ENCODE peak calls at places on chromosomes 2 and 18, in nine cellular contexts. M is MM.1S, I is GM23338, V is PC-3, U is hepatocyte, H is GM23248, L is HCT116, P is OCI-LY7, S is SK-N-SH. K is an unnamed sample.

GRCh38 chr18:55300469-55301195 is 287.4 kb downstream of the TCF4 start:
- DNase-seq in U (peak; percentile 61), I (peak; percentile 40), L (no peak), P (no peak), H (peak; percentile 91), V (no peak), M (no peak), S (peak; percentile 65), K (no peak)

GRCh38 chr2:24565537-24565936 is 74.5 kb downstream of the NCOA1 start:
- DNase-seq in L (no peak), S (no peak), P (no peak), M (no peak), U (no peak), H (no peak), I (no peak), V (no peak), K (no peak)

GRCh38 chr2:72085513-72085912 is 62.1 kb downstream of the CYP26B1 start:
- DNase-seq in U (no peak), H (no peak), V (no peak), L (no peak), S (no peak), I (no peak), P (no peak), M (no peak), K (no peak)

GRCh38 chr2:109419960-109420370 is 193.8 kb downstream of the SEPTIN10 start:
- DNase-seq in P (no peak), S (peak; percentile 73), M (no peak), H (peak; percentile 55), V (peak; percentile 25), I (no peak), L (no peak), U (no peak), K (no peak)

GRCh38 chr2:47888581-47889280 is 17.6 kb downstream of the FBXO11 start:
- DNase-seq in S (no peak), U (no peak), V (no peak), L (no peak), P (no peak), M (no peak), H (peak; percentile 19), I (no peak), K (no peak)

GRCh38 chr2:8803658-8804379 is 33.6 kb downstream of the KIDINS220 start:
- DNase-seq in M (no peak), V (peak; percentile 99), S (no peak), L (peak; percentile 91), P (no peak), H (peak; percentile 95), I (no peak), U (peak; percentile 77), K (no peak)

GRCh38 chr2:227856697-227857096 is 14.7 kb upstream of the DAW1 start:
- DNase-seq in L (no peak), M (no peak), S (no peak), P (no peak), U (no peak), I (no peak), H (no peak), V (no peak), K (no peak)

GRCh38 chr2:234816056-234816455 is 135.8 kb upstream of the SH3BP4 start:
- DNase-seq in S (no peak), I (no peak), H (no peak), M (no peak), U (no peak), V (no peak), P (no peak), L (no peak), K (no peak)

GRCh38 chr2:70868970-70869369 is 33.4 kb upstream of the CD207 start:
- DNase-seq in L (no peak), P (no peak), M (no peak), S (no peak), I (no peak), H (no peak), V (no peak), U (no peak), K (no peak)

GRCh38 chr2:98807221-98807620 is 76.3 kb upstream of the MGAT4A start:
- DNase-seq in P (no peak), U (no peak), M (no peak), H (no peak), I (no peak), L (no peak), S (no peak), V (peak; percentile 17), K (no peak)

GRCh38 chr2:43328157-43328556 is 101.8 kb upstream of the ZFP36L2 start:
- DNase-seq in U (peak; percentile 51), S (no peak), M (no peak), P (no peak), L (no peak), V (no peak), H (no peak), I (no peak), K (no peak)

GRCh38 chr2:88265352-88265960 is 95.3 kb downstream of the THNSL2 start:
- DNase-seq in U (peak; percentile 51), P (no peak), M (peak; percentile 39), S (no peak), I (no peak), V (peak; percentile 46), L (peak; percentile 79), H (peak; percentile 57), K (no peak)

GRCh38 chr2:15569658-15570615 is 8.8 kb upstream of the NBAS start:
- DNase-seq in S (no peak), M (no peak), V (no peak), L (no peak), P (no peak), H (no peak), U (no peak), I (no peak), K (peak; percentile 33)

DNA sequence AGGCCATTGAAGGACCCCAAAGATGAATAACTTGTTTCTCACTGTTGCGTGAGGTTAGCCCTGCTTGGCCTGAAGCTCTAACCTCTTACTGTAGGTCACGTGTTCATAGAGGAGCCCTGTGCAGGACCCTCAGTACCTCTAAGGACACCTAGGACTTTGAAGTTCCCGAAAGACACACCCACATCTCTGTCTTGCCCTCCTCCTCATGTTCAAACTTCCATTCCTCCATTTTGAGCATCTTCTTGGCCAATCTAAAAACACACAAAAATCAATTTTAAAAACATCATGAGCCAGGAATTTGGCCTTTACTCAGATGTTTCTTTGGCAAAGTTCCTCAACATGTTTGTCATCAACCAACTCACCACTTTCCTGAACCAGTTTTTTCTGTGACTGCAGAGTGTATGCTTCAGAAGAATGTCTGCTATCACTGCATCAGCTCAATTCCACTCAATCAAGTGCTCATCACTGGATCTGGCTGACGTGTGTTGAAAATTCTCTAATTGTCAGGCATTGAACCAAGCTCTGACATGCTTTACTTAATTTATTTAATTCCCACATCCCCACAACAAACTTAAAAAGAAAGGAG is 101.6 kb downstream of the AP1S3 start:
- DNase-seq in P (no peak), S (no peak), M (no peak), I (no peak), V (peak; percentile 83), L (no peak), U (peak; percentile 26), H (peak; percentile 94), K (no peak)
- H2AFZ ChIP-seq in P (no peak overlapping the region), S (peak overlapping the region; percentile 27), M (no peak overlapping the region), I (no peak overlapping the region), V (peak overlapping the region; percentile 2), L (no peak overlapping the region), U (no peak overlapping the region), H (peak overlapping the region; percentile 40), K (no peak overlapping the region)

GRCh38 chr2:187435756-187436155 is 12.3 kb downstream of the CALCRL start:
- DNase-seq in U (no peak), S (no peak), L (no peak), P (no peak), M (no peak), I (no peak), H (peak; percentile 30), V (no peak), K (no peak)
- TF ChIP-seq EZH2phosphoT487 in U (no peak), S (no peak), L (no peak), P (no peak), M (no peak), I (no peak), H (no peak), V (no peak), K (no peak)

DNA sequence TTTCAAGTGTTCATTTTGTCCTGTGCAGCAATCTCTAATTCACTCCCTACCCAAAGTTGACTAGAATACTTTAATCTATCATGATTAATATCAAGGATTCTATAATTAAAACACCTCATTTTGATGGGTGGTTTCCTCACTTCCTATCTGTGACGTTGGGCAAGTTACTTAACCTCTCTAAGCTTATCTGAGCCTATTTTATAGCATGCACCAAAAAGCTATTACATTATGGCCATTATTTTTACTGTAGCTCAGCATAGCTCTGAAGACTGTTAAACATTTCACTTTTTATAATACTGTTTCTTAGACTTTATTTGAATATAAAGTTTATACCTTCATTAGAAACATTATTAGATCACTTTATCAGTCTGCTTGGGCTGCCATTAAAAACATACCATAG is 579.6 kb upstream of the NXPH2 start:
- DNase-seq in M (no peak), V (no peak), I (no peak), U (no peak), H (no peak), S (no peak), L (no peak), P (no peak), K (no peak)
- H2AFZ ChIP-seq in M (no peak overlapping the region), V (no peak overlapping the region), I (no peak overlapping the region), U (no peak overlapping the region), H (no peak overlapping the region), S (no peak overlapping the region), L (no peak overlapping the region), P (no peak overlapping the region), K (no peak overlapping the region)

GRCh38 chr18:58216071-58216471 is 172.0 kb downstream of the NEDD4L start:
- DNase-seq in P (no peak), H (peak; percentile 59), I (peak; percentile 84), V (no peak), M (no peak), S (no peak), L (no peak), U (peak; percentile 47), K (no peak)
- TF ChIP-seq EZH2phosphoT487 in P (no peak), H (no peak), I (no peak), V (no peak), M (no peak), S (no peak), L (no peak), U (no peak), K (no peak)

DNA sequence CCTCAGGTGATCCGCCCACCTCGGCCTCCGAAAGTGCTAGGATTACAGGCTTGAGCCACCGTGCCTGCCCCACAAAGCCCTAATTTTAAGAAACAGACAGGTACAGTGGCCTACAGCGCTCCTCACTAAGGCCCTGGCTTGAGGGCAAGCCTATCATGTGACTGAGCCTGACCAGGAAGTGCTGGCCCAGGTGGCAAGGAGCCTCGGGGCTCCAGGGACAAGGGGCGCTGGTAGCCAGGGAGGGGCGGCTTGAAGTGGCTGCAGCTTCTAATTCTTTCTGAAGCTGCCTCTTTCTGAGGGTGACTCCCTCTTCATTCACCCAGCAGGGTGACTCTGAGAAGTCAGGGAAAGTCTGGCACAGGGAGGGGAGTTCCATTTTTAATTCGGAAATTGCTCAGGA is 115.8 kb downstream of the FAM210A start:
- DNase-seq in P (peak; percentile 50), V (no peak), M (peak; percentile 49), H (peak; percentile 27), L (no peak), S (no peak), I (no peak), U (no peak), K (no peak)
- H2AFZ ChIP-seq in P (peak overlapping the region; percentile 76), V (no peak overlapping the region), M (no peak overlapping the region), H (peak overlapping the region; percentile 7), L (no peak overlapping the region), S (no peak overlapping the region), I (no peak overlapping the region), U (no peak overlapping the region), K (no peak overlapping the region)

K was measured in neural progenitor cell.